ENCODE peak calls at places on chromosomes 5 and 9, in six cellular contexts. L is naive thymus-derived CD4-positive, alpha-beta T cell; I is Peyer's patch; E is kidney glomerular epithelial cell; Y is HTR-8/SVneo; F is midbrain. D is an unnamed sample.
A peak's percentile ranks its signal among the peaks of the same experiment; 100 is the strongest.

GRCh38 chr5:176660860-176661641 is 13.8 kb downstream of the TSPAN17 start:
- DNase-seq in L (peak; percentile 81), I (peak; percentile 88), E (peak; percentile 65), Y (peak; percentile 92), F (peak; percentile 83), D (peak; percentile 91)

GRCh38 chr5:75358117-75358516 is 21.1 kb downstream of the HMGCR start:
- DNase-seq in L (no peak), I (no peak), E (no peak), Y (no peak), F (no peak), D (no peak)

GRCh38 chr9:81664638-81665513 is 24.5 kb downstream of the TLE1 start:
- DNase-seq in L (no peak), I (peak; percentile 67), E (no peak), Y (no peak), F (no peak), D (no peak)

GRCh38 chr5:115648072-115648471 is 22.2 kb upstream of the TMED7 start:
- DNase-seq in L (no peak), I (no peak), E (no peak), Y (no peak), F (no peak), D (no peak)

GRCh38 chr9:96109718-96110351 is 192.1 kb downstream of the HSD17B3 start:
- DNase-seq in L (no peak), I (no peak), E (peak; percentile 7), Y (no peak), F (no peak), D (no peak)

GRCh38 chr5:135033026-135033861 is 784 bp downstream of the PITX1 start:
- DNase-seq in L (no peak), I (no peak), E (no peak), Y (no peak), F (no peak), D (no peak)

GRCh38 chr5:94240616-94241287 is 377.7 kb downstream of the KIAA0825 start:
- DNase-seq in L (no peak), I (no peak), E (no peak), Y (no peak), F (no peak), D (no peak)

GRCh38 chr5:124461110-124461509 is 285.3 kb downstream of the ZNF608 start:
- DNase-seq in L (no peak), I (no peak), E (no peak), Y (no peak), F (no peak), D (no peak)

GRCh38 chr5:135843571-135844337 is 9.3 kb downstream of the SLC25A48 start:
- DNase-seq in L (no peak), I (peak; percentile 91), E (no peak), Y (no peak), F (peak; percentile 78), D (no peak)

GRCh38 chr5:42740920-42741319 is 15.7 kb upstream of the CCDC152 start:
- DNase-seq in L (no peak), I (no peak), E (no peak), Y (no peak), F (no peak), D (no peak)

GRCh38 chr5:11377896-11378295 is 526.4 kb downstream of the CTNND2 start:
- DNase-seq in L (no peak), I (no peak), E (peak; percentile 29), Y (peak; percentile 25), F (no peak), D (no peak)

GRCh38 chr9:88202321-88202720 is 64.0 kb upstream of the SPATA31C2 start:
- DNase-seq in L (no peak), I (no peak), E (no peak), Y (no peak), F (no peak), D (no peak)

GRCh38 chr9:3285365-3286161 is 240.2 kb downstream of the RFX3 start:
- DNase-seq in L (no peak), I (no peak), E (peak; percentile 3), Y (peak; percentile 37), F (no peak), D (no peak)

GRCh38 chr9:27276182-27277030 is 20.5 kb downstream of the EQTN start:
- DNase-seq in L (peak; percentile 50), I (no peak), E (peak; percentile 52), Y (peak; percentile 37), F (peak; percentile 62), D (peak; percentile 35)

GRCh38 chr9:133609311-133610098 is at the start of gene FAM163B:
- DNase-seq in L (peak; percentile 69), I (no peak), E (no peak), Y (no peak), F (peak; percentile 59), D (peak; percentile 79)

GRCh38 chr5:133406208-133406607 is 206.1 kb downstream of the FSTL4 start:
- DNase-seq in L (no peak), I (no peak), E (no peak), Y (no peak), F (no peak), D (no peak)

GRCh38 chr5:10760033-10760975 is 730 bp downstream of the DAP start:
- DNase-seq in L (peak; percentile 7), I (peak; percentile 76), E (peak; percentile 45), Y (peak; percentile 73), F (peak; percentile 45), D (no peak)

GRCh38 chr5:151699071-151699901 is 12.6 kb upstream of the SPARC start:
- DNase-seq in L (no peak), I (peak; percentile 60), E (peak; percentile 99), Y (peak; percentile 85), F (no peak), D (no peak)

GRCh38 chr9:110939573-110939972 is 98.7 kb downstream of the LPAR1 start:
- DNase-seq in L (no peak), I (no peak), E (no peak), Y (no peak), F (no peak), D (no peak)

GRCh38 chr5:170769898-170770416 is 13.6 kb upstream of the GABRP start:
- DNase-seq in L (no peak), I (no peak), E (no peak), Y (no peak), F (no peak), D (no peak)

GRCh38 chr5:145847499-145848497 is 12.7 kb upstream of the PRELID2 start:
- DNase-seq in L (no peak), I (no peak), E (peak; percentile 34), Y (peak; percentile 21), F (no peak), D (no peak)

GRCh38 chr9:93278164-93278563 is 94.2 kb downstream of the WNK2 start:
- DNase-seq in L (no peak), I (no peak), E (no peak), Y (no peak), F (no peak), D (no peak)

GRCh38 chr5:54740141-54740540 is 222.6 kb downstream of the SNX18 start:
- DNase-seq in L (no peak), I (no peak), E (no peak), Y (no peak), F (no peak), D (no peak)

GRCh38 chr9:85647571-85647970 is 94.2 kb downstream of the AGTPBP1 start:
- DNase-seq in L (no peak), I (no peak), E (no peak), Y (no peak), F (no peak), D (no peak)

GRCh38 chr9:129866373-129867137 is 31.3 kb downstream of the USP20 start:
- DNase-seq in L (peak; percentile 82), I (no peak), E (no peak), Y (no peak), F (no peak), D (no peak)

GRCh38 chr9:18233776-18234445 is 240.0 kb upstream of the ADAMTSL1 start:
- DNase-seq in L (no peak), I (no peak), E (no peak), Y (no peak), F (no peak), D (peak; percentile 46)

GRCh38 chr9:137785704-137786161 is 91.8 kb upstream of the CACNA1B start:
- DNase-seq in L (no peak), I (no peak), E (no peak), Y (no peak), F (no peak), D (peak; percentile 20)

GRCh38 chr5:138470322-138471285 is 5.3 kb downstream of the EGR1 start:
- DNase-seq in L (no peak), I (no peak), E (peak; percentile 43), Y (no peak), F (no peak), D (no peak)